ENCODE peak calls at places on chromosomes 2 and 18, in nine cellular contexts. O is transverse colon; P is cardiac muscle cell; H is PC-9; F is MG63; T is CD8-positive, alpha-beta memory T cell; E is mesendoderm; K is lower lobe of right lung; Y is stomach. Q is an unnamed sample. For H3K36me3, the result is how much of the 10 kb centered on the place peaks cover.

GRCh38 chr2:43073373-43073772 is 153.0 kb downstream of the ZFP36L2 start:
- DNase-seq in F (peak), K (no peak), H (peak), E (no peak), O (peak), P (peak), Y (no peak), T (no peak), Q (peak)

GRCh38 chr2:144322379-144322778 is 197.5 kb downstream of the ZEB2 start:
- DNase-seq in O (no peak), E (no peak), T (no peak), F (no peak), Y (no peak), H (no peak), K (no peak), P (no peak), Q (no peak)

GRCh38 chr2:95277246-95277906 is 3.1 kb downstream of the PROM2 start:
- DNase-seq in Y (peak), E (peak), P (no peak), O (peak), T (no peak), F (peak), H (peak), K (peak), Q (no peak)

GRCh38 chr18:79828258-79828657 is 30.5 kb downstream of the KCNG2 start:
- DNase-seq in O (no peak), P (no peak), Y (no peak), H (no peak), K (no peak), T (no peak), F (no peak), E (no peak), Q (no peak)

GRCh38 chr2:67295851-67296250 is 101.3 kb upstream of the ETAA1 start:
- DNase-seq in F (no peak), K (no peak), O (no peak), Y (no peak), E (no peak), P (no peak), H (no peak), T (no peak), Q (no peak)

GRCh38 chr18:67854340-67854739 is 337.8 kb upstream of the DSEL start:
- DNase-seq in E (no peak), F (no peak), Y (no peak), K (no peak), P (no peak), O (no peak), T (no peak), H (no peak), Q (no peak)

GRCh38 chr2:172995323-172996244 is 80.1 kb upstream of the MAP3K20 start:
- DNase-seq in T (no peak), H (peak), P (peak), K (no peak), F (peak), Y (no peak), O (peak), E (peak), Q (no peak)

GRCh38 chr2:162114291-162114690 is 37.8 kb downstream of the GCG start:
- DNase-seq in O (no peak), Y (no peak), K (no peak), F (no peak), E (no peak), H (no peak), P (no peak), T (no peak), Q (no peak)

GRCh38 chr2:109306190-109306589 is 177.2 kb downstream of the SH3RF3 start:
- DNase-seq in P (no peak), F (no peak), E (no peak), T (no peak), Y (no peak), H (no peak), K (no peak), O (no peak), Q (no peak)

GRCh38 chr2:45699032-45699658 is 47.7 kb downstream of the PRKCE start:
- DNase-seq in K (no peak), Y (no peak), T (no peak), O (no peak), E (no peak), F (no peak), H (no peak), P (no peak), Q (no peak)

GRCh38 chr2:47028846-47029560 is 113.4 kb upstream of the MCFD2 start:
- DNase-seq in Y (no peak), T (no peak), H (peak), P (no peak), F (no peak), O (no peak), E (no peak), K (no peak), Q (peak)
- H3K36me3 ChIP-seq in Y (half or more), T (under half), H (under half), P (under half), F (half or more), O (under half), E (under half), K (half or more), Q (under half)

GRCh38 chr2:68732533-68732932 is 2.1 kb upstream of the ARHGAP25 start:
- DNase-seq in H (no peak), F (no peak), E (no peak), K (no peak), Y (no peak), P (no peak), O (no peak), T (no peak), Q (no peak)

GRCh38 chr2:68734688-68735525 is at the start of gene ARHGAP25:
- DNase-seq in P (no peak), Y (no peak), K (no peak), O (peak), F (no peak), E (no peak), H (no peak), T (no peak), Q (no peak)

GRCh38 chr2:68733365-68733764 is 1.2 kb upstream of the ARHGAP25 start:
- DNase-seq in T (no peak), P (no peak), Y (no peak), E (no peak), F (no peak), O (no peak), H (no peak), K (no peak), Q (no peak)

GRCh38 chr2:68736086-68736485 is 1.5 kb downstream of the ARHGAP25 start:
- DNase-seq in Y (no peak), K (no peak), F (no peak), O (no peak), H (no peak), T (no peak), P (no peak), E (peak), Q (no peak)

DNA sequence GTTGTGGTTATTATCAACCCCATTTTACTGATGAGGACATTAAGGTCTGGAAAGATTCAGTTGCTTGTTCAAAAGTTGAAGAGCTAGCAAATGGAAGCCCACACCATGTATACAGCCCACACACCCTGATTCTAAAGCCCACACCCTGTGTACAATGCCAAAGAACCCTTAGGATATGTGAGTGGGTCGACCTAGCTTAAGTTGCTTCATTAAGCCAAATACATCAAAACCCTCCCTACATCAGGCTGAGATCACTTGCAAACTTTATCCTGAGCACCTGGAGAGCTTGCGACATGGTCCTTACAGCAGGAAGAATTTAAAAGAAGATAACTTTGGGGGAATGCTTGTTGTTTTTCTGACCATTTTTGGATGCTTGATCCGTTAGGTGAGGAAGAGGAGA is 435 bp upstream of the ARHGAP25 start:
- DNase-seq in F (no peak), E (no peak), P (no peak), O (no peak), K (no peak), T (no peak), H (no peak), Y (no peak), Q (no peak)
- H3K4me3 ChIP-seq in F (no peak), E (no peak), P (no peak), O (no peak), K (peak), T (peak), H (no peak), Y (no peak), Q (no peak)

GRCh38 chr2:189466046-189466445 is 24.8 kb downstream of the WDR75 start:
- DNase-seq in T (no peak), P (no peak), O (no peak), K (no peak), Y (no peak), F (no peak), H (no peak), E (no peak), Q (no peak)
- H3K36me3 ChIP-seq in T (half or more), P (half or more), O (under half), K (half or more), Y (half or more), F (half or more), H (under half), E (under half), Q (under half)

DNA sequence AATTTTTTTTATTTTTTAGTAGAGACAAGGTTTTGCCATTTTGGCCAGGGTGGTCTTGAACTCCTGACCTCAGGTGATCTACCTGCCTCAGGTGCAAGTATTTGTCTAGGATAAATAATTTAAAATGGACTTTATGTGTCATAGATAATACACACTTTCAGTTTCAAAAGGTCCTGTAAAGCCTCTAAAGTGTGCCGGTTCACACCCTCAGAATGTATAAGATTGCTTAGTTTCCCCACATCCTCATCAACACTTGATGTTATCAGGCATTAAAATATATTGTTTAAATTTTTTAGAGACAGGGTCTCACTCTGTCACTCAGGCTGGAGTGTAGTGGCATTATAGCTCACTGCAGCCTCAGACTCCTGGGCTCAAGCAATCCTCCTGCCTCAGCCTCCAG is 170.5 kb downstream of the ANKRD44 start:
- DNase-seq in K (no peak), Y (no peak), F (no peak), T (no peak), H (no peak), E (no peak), P (no peak), O (no peak), Q (no peak)
- H3K4me3 ChIP-seq in K (no peak), Y (no peak), F (no peak), T (no peak), H (no peak), E (no peak), P (no peak), O (no peak), Q (no peak)